ENCODE peak calls at places on chromosomes 1 and 21, in seven cellular contexts. One of them, this sample, is unnamed.
A peak's percentile ranks its signal among the peaks of the same experiment; 100 is the strongest.

GRCh38 chr1:6260433-6260934 is 414 bp downstream of the GPR153 start:
- DNase-seq in lower lobe of right lung: no peak
- DNase-seq in aorta: no peak
- DNase-seq in HCT116: no peak
- DNase-seq in OCI-LY7: no peak
- DNase-seq in AG10803: no peak
- DNase-seq in MG63: no peak
- DNase-seq in this sample: peak; percentile 64

GRCh38 chr1:247337961-247338360 is 6.3 kb upstream of the ZNF496 start:
- DNase-seq in lower lobe of right lung: no peak
- DNase-seq in aorta: no peak
- DNase-seq in HCT116: no peak
- DNase-seq in OCI-LY7: no peak
- DNase-seq in AG10803: no peak
- DNase-seq in MG63: no peak
- DNase-seq in this sample: no peak

GRCh38 chr1:170659404-170660035 is 4.4 kb upstream of the PRRX1 start:
- DNase-seq in lower lobe of right lung: no peak
- DNase-seq in aorta: no peak
- DNase-seq in HCT116: no peak
- DNase-seq in OCI-LY7: no peak
- DNase-seq in AG10803: peak; percentile 83
- DNase-seq in MG63: no peak
- DNase-seq in this sample: no peak

GRCh38 chr1:229396607-229397189 is 37.2 kb downstream of the ACTA1 start:
- DNase-seq in lower lobe of right lung: no peak
- DNase-seq in aorta: no peak
- DNase-seq in HCT116: no peak
- DNase-seq in OCI-LY7: no peak
- DNase-seq in AG10803: no peak
- DNase-seq in MG63: no peak
- DNase-seq in this sample: no peak

GRCh38 chr1:88237026-88237425 is 447.0 kb upstream of the PKN2 start:
- DNase-seq in lower lobe of right lung: no peak
- DNase-seq in aorta: no peak
- DNase-seq in HCT116: no peak
- DNase-seq in OCI-LY7: no peak
- DNase-seq in AG10803: peak; percentile 60
- DNase-seq in MG63: no peak
- DNase-seq in this sample: no peak

GRCh38 chr1:154714638-154715037 is 106.7 kb upstream of the ADAR start:
- DNase-seq in lower lobe of right lung: peak; percentile 69
- DNase-seq in aorta: no peak
- DNase-seq in HCT116: no peak
- DNase-seq in OCI-LY7: peak; percentile 18
- DNase-seq in AG10803: peak; percentile 70
- DNase-seq in MG63: peak; percentile 64
- DNase-seq in this sample: no peak

GRCh38 chr21:37041706-37042271 is 31.1 kb downstream of the PIGP start:
- DNase-seq in lower lobe of right lung: no peak
- DNase-seq in aorta: no peak
- DNase-seq in HCT116: no peak
- DNase-seq in OCI-LY7: no peak
- DNase-seq in AG10803: no peak
- DNase-seq in MG63: no peak
- DNase-seq in this sample: no peak

GRCh38 chr1:26535201-26535600 is 5.6 kb downstream of the RPS6KA1 start:
- DNase-seq in lower lobe of right lung: no peak
- DNase-seq in aorta: no peak
- DNase-seq in HCT116: no peak
- DNase-seq in OCI-LY7: peak; percentile 34
- DNase-seq in AG10803: no peak
- DNase-seq in MG63: no peak
- DNase-seq in this sample: no peak

GRCh38 chr1:86258106-86258505 is 101.5 kb upstream of the COL24A1 start:
- DNase-seq in lower lobe of right lung: no peak
- DNase-seq in aorta: no peak
- DNase-seq in HCT116: no peak
- DNase-seq in OCI-LY7: no peak
- DNase-seq in AG10803: peak; percentile 16
- DNase-seq in MG63: peak; percentile 23
- DNase-seq in this sample: no peak

GRCh38 chr21:15549671-15550070 is 180.1 kb upstream of the USP25 start:
- DNase-seq in lower lobe of right lung: no peak
- DNase-seq in aorta: no peak
- DNase-seq in HCT116: no peak
- DNase-seq in OCI-LY7: no peak
- DNase-seq in AG10803: peak; percentile 51
- DNase-seq in MG63: peak; percentile 33
- DNase-seq in this sample: no peak

GRCh38 chr1:37723390-37724078 is 31.2 kb downstream of the CDCA8 start:
- DNase-seq in lower lobe of right lung: no peak
- DNase-seq in aorta: no peak
- DNase-seq in HCT116: no peak
- DNase-seq in OCI-LY7: no peak
- DNase-seq in AG10803: no peak
- DNase-seq in MG63: no peak
- DNase-seq in this sample: no peak

GRCh38 chr21:29423051-29423450 is 124.3 kb downstream of the BACH1 start:
- DNase-seq in lower lobe of right lung: no peak
- DNase-seq in aorta: no peak
- DNase-seq in HCT116: no peak
- DNase-seq in OCI-LY7: no peak
- DNase-seq in AG10803: no peak
- DNase-seq in MG63: no peak
- DNase-seq in this sample: no peak

GRCh38 chr1:160169553-160170399 is 18.4 kb downstream of the ATP1A4 start:
- DNase-seq in lower lobe of right lung: no peak
- DNase-seq in aorta: no peak
- DNase-seq in HCT116: no peak
- DNase-seq in OCI-LY7: peak; percentile 23
- DNase-seq in AG10803: no peak
- DNase-seq in MG63: no peak
- DNase-seq in this sample: no peak

GRCh38 chr1:236307437-236307836 is 25.7 kb upstream of the ERO1B start:
- DNase-seq in lower lobe of right lung: no peak
- DNase-seq in aorta: no peak
- DNase-seq in HCT116: no peak
- DNase-seq in OCI-LY7: no peak
- DNase-seq in AG10803: no peak
- DNase-seq in MG63: no peak
- DNase-seq in this sample: no peak

GRCh38 chr1:36962991-36963390 is 71.3 kb downstream of the GRIK3 start:
- DNase-seq in lower lobe of right lung: no peak
- DNase-seq in aorta: no peak
- DNase-seq in HCT116: no peak
- DNase-seq in OCI-LY7: no peak
- DNase-seq in AG10803: no peak
- DNase-seq in MG63: no peak
- DNase-seq in this sample: no peak

GRCh38 chr1:60044881-60045280 is 28.7 kb downstream of the C1orf87 start:
- DNase-seq in lower lobe of right lung: no peak
- DNase-seq in aorta: no peak
- DNase-seq in HCT116: no peak
- DNase-seq in OCI-LY7: no peak
- DNase-seq in AG10803: peak; percentile 70
- DNase-seq in MG63: no peak
- DNase-seq in this sample: no peak

GRCh38 chr1:210779259-210779658 is 354.7 kb downstream of the KCNH1 start:
- DNase-seq in lower lobe of right lung: no peak
- DNase-seq in aorta: no peak
- DNase-seq in HCT116: no peak
- DNase-seq in OCI-LY7: no peak
- DNase-seq in AG10803: no peak
- DNase-seq in MG63: no peak
- DNase-seq in this sample: no peak

GRCh38 chr1:160993544-160993943 is 27.4 kb downstream of the F11R start:
- DNase-seq in lower lobe of right lung: no peak
- DNase-seq in aorta: no peak
- DNase-seq in HCT116: no peak
- DNase-seq in OCI-LY7: peak; percentile 50
- DNase-seq in AG10803: peak; percentile 86
- DNase-seq in MG63: no peak
- DNase-seq in this sample: no peak

GRCh38 chr1:209583408-209583807 is at the start of gene CAMK1G:
- DNase-seq in lower lobe of right lung: no peak
- DNase-seq in aorta: no peak
- DNase-seq in HCT116: no peak
- DNase-seq in OCI-LY7: no peak
- DNase-seq in AG10803: peak; percentile 78
- DNase-seq in MG63: no peak
- DNase-seq in this sample: no peak

GRCh38 chr1:182633657-182634281 is 29.6 kb upstream of the RGS16 start:
- DNase-seq in lower lobe of right lung: no peak
- DNase-seq in aorta: no peak
- DNase-seq in HCT116: no peak
- DNase-seq in OCI-LY7: peak; percentile 86
- DNase-seq in AG10803: no peak
- DNase-seq in MG63: no peak
- DNase-seq in this sample: no peak

GRCh38 chr1:212526111-212526491 is 82.5 kb upstream of the ATF3 start:
- DNase-seq in lower lobe of right lung: no peak
- DNase-seq in aorta: no peak
- DNase-seq in HCT116: no peak
- DNase-seq in OCI-LY7: no peak
- DNase-seq in AG10803: no peak
- DNase-seq in MG63: no peak
- DNase-seq in this sample: no peak

GRCh38 chr1:155970531-155971167 is 7.7 kb downstream of the ARHGEF2 start:
- DNase-seq in lower lobe of right lung: peak; percentile 86
- DNase-seq in aorta: peak; percentile 90
- DNase-seq in HCT116: no peak
- DNase-seq in OCI-LY7: peak; percentile 67
- DNase-seq in AG10803: peak; percentile 73
- DNase-seq in MG63: peak; percentile 89
- DNase-seq in this sample: peak; percentile 83

GRCh38 chr1:65066379-65066765 is 81.6 kb upstream of the AK4 start:
- DNase-seq in lower lobe of right lung: no peak
- DNase-seq in aorta: no peak
- DNase-seq in HCT116: no peak
- DNase-seq in OCI-LY7: no peak
- DNase-seq in AG10803: no peak
- DNase-seq in MG63: no peak
- DNase-seq in this sample: no peak

GRCh38 chr1:40384413-40384762 is 10.9 kb downstream of the SMAP2 start:
- DNase-seq in lower lobe of right lung: no peak
- DNase-seq in aorta: no peak
- DNase-seq in HCT116: no peak
- DNase-seq in OCI-LY7: peak; percentile 43
- DNase-seq in AG10803: no peak
- DNase-seq in MG63: no peak
- DNase-seq in this sample: no peak
- H3K4me3 ChIP-seq in lower lobe of right lung: no peak overlapping the region
- H3K4me3 ChIP-seq in aorta: no peak overlapping the region
- H3K4me3 ChIP-seq in HCT116: no peak overlapping the region
- H3K4me3 ChIP-seq in OCI-LY7: peak overlapping the region; percentile 66
- H3K4me3 ChIP-seq in AG10803: no peak overlapping the region
- H3K4me3 ChIP-seq in MG63: no peak overlapping the region
- H3K4me3 ChIP-seq in this sample: no peak overlapping the region

GRCh38 chr1:58652351-58653184 is 47.3 kb downstream of the MYSM1 start:
- DNase-seq in lower lobe of right lung: no peak
- DNase-seq in aorta: no peak
- DNase-seq in HCT116: peak; percentile 48
- DNase-seq in OCI-LY7: peak; percentile 78
- DNase-seq in AG10803: peak; percentile 83
- DNase-seq in MG63: peak; percentile 28
- DNase-seq in this sample: no peak

GRCh38 chr1:58659516-58659915 is 40.3 kb downstream of the MYSM1 start:
- DNase-seq in lower lobe of right lung: no peak
- DNase-seq in aorta: no peak
- DNase-seq in HCT116: no peak
- DNase-seq in OCI-LY7: no peak
- DNase-seq in AG10803: no peak
- DNase-seq in MG63: no peak
- DNase-seq in this sample: no peak

GRCh38 chr1:58654322-58654721 is 45.5 kb downstream of the MYSM1 start:
- DNase-seq in lower lobe of right lung: no peak
- DNase-seq in aorta: no peak
- DNase-seq in HCT116: no peak
- DNase-seq in OCI-LY7: no peak
- DNase-seq in AG10803: no peak
- DNase-seq in MG63: no peak
- DNase-seq in this sample: no peak

GRCh38 chr1:58660105-58660504 is 39.8 kb downstream of the MYSM1 start:
- DNase-seq in lower lobe of right lung: no peak
- DNase-seq in aorta: no peak
- DNase-seq in HCT116: no peak
- DNase-seq in OCI-LY7: no peak
- DNase-seq in AG10803: no peak
- DNase-seq in MG63: no peak
- DNase-seq in this sample: no peak

GRCh38 chr1:58657082-58657481 is 42.8 kb downstream of the MYSM1 start:
- DNase-seq in lower lobe of right lung: no peak
- DNase-seq in aorta: no peak
- DNase-seq in HCT116: no peak
- DNase-seq in OCI-LY7: peak; percentile 56
- DNase-seq in AG10803: no peak
- DNase-seq in MG63: no peak
- DNase-seq in this sample: no peak
- H3K4me3 ChIP-seq in lower lobe of right lung: no peak overlapping the region
- H3K4me3 ChIP-seq in aorta: no peak overlapping the region
- H3K4me3 ChIP-seq in HCT116: no peak overlapping the region
- H3K4me3 ChIP-seq in OCI-LY7: no peak overlapping the region
- H3K4me3 ChIP-seq in AG10803: no peak overlapping the region
- H3K4me3 ChIP-seq in MG63: no peak overlapping the region
- H3K4me3 ChIP-seq in this sample: no peak overlapping the region

DNA sequence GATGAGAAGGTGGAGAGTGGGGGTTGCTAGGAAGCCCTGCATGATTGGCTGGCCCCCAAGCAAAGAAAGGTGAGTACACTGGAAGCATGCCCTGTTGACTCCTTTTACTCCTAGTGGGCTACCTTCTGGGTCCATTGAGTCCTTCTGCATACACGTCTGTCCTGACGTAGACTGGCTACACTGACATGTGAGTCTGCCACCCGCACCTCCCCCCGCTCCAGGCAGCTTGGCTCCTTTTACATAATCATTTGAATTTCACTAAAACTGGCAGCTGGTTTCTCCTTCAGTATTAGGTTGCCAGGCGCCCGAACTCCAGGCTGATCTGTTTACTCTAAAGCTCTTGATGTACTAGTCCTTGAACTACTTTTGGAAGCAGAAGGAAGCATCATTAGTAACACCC is 8.7 kb downstream of the MRPS21 start:
- DNase-seq in lower lobe of right lung: no peak
- DNase-seq in aorta: no peak
- DNase-seq in HCT116: no peak
- DNase-seq in OCI-LY7: no peak
- DNase-seq in AG10803: no peak
- DNase-seq in MG63: no peak
- DNase-seq in this sample: no peak
- H3K4me3 ChIP-seq in lower lobe of right lung: no peak overlapping the region
- H3K4me3 ChIP-seq in aorta: no peak overlapping the region
- H3K4me3 ChIP-seq in HCT116: no peak overlapping the region
- H3K4me3 ChIP-seq in OCI-LY7: no peak overlapping the region
- H3K4me3 ChIP-seq in AG10803: no peak overlapping the region
- H3K4me3 ChIP-seq in MG63: no peak overlapping the region
- H3K4me3 ChIP-seq in this sample: no peak overlapping the region

DNA sequence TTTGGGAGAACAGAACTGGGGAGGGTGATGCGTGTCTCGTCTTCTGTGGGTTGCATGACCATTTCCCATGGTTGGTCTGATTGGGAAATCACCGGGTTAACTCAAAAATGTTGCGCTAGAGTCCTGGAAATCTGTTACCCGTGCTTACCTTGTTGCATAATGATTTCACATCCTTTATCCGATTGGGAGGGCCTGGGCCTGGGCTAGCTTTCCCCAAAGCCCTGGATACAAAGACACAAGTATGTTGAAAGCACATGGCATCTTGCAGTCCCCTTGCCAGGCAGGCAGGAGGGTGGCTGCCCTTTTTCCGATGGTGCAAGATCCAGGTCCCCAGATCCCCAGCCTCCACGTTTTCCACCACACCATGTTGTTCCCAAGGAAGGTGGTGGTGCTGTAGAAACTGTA is 582 bp downstream of the TRPM2 start:
- DNase-seq in lower lobe of right lung: no peak
- DNase-seq in aorta: no peak
- DNase-seq in HCT116: no peak
- DNase-seq in OCI-LY7: no peak
- DNase-seq in AG10803: no peak
- DNase-seq in MG63: no peak
- DNase-seq in this sample: peak; percentile 49
- H3K4me3 ChIP-seq in lower lobe of right lung: peak overlapping the region; percentile 42
- H3K4me3 ChIP-seq in aorta: no peak overlapping the region
- H3K4me3 ChIP-seq in HCT116: no peak overlapping the region
- H3K4me3 ChIP-seq in OCI-LY7: no peak overlapping the region
- H3K4me3 ChIP-seq in AG10803: no peak overlapping the region
- H3K4me3 ChIP-seq in MG63: no peak overlapping the region
- H3K4me3 ChIP-seq in this sample: peak overlapping the region; percentile 41